ENCODE peak calls at places on chromosome 18, in four cellular contexts. One of them, this sample, is unnamed.

GRCh38 chr18:41226186-41226585 is 728.8 kb upstream of the PIK3C3 start:
- DNase-seq in body of pancreas: no peak
- DNase-seq in transverse colon: no peak
- DNase-seq in Peyer's patch: no peak
- DNase-seq in this sample: no peak

GRCh38 chr18:8423051-8423558 is 186.1 kb upstream of the RAB12 start:
- DNase-seq in Peyer's patch: no peak
- DNase-seq in transverse colon: no peak
- DNase-seq in body of pancreas: no peak
- DNase-seq in this sample: no peak

GRCh38 chr18:6521804-6522418 is 107.2 kb upstream of the L3MBTL4 start:
- DNase-seq in Peyer's patch: peak
- DNase-seq in transverse colon: peak
- DNase-seq in body of pancreas: peak
- DNase-seq in this sample: peak

GRCh38 chr18:79601234-79601633 is 78.4 kb upstream of the CTDP1 start:
- DNase-seq in Peyer's patch: no peak
- DNase-seq in body of pancreas: peak
- DNase-seq in transverse colon: no peak
- DNase-seq in this sample: no peak

GRCh38 chr18:2337552-2338141 is 233.7 kb downstream of the METTL4 start:
- DNase-seq in body of pancreas: peak
- DNase-seq in Peyer's patch: peak
- DNase-seq in transverse colon: peak
- DNase-seq in this sample: peak

GRCh38 chr18:58819051-58819450 is 45.6 kb upstream of the ZNF532 start:
- DNase-seq in transverse colon: no peak
- DNase-seq in Peyer's patch: no peak
- DNase-seq in body of pancreas: no peak
- DNase-seq in this sample: no peak

GRCh38 chr18:51614033-51614432 is 416.6 kb upstream of the MEX3C start:
- DNase-seq in transverse colon: no peak
- DNase-seq in body of pancreas: peak
- DNase-seq in Peyer's patch: no peak
- DNase-seq in this sample: no peak

GRCh38 chr18:45156941-45157340 is 458.3 kb upstream of the SLC14A2 start:
- DNase-seq in body of pancreas: no peak
- DNase-seq in transverse colon: no peak
- DNase-seq in Peyer's patch: no peak
- DNase-seq in this sample: no peak

GRCh38 chr18:72651033-72651432 is 106.9 kb upstream of the CBLN2 start:
- DNase-seq in Peyer's patch: no peak
- DNase-seq in transverse colon: no peak
- DNase-seq in body of pancreas: no peak
- DNase-seq in this sample: no peak

GRCh38 chr18:72935744-72936143 is 68.0 kb upstream of the NETO1 start:
- DNase-seq in body of pancreas: no peak
- DNase-seq in transverse colon: no peak
- DNase-seq in Peyer's patch: no peak
- DNase-seq in this sample: no peak

GRCh38 chr18:32542221-32542798 is 71.6 kb upstream of the GAREM1 start:
- DNase-seq in Peyer's patch: no peak
- DNase-seq in body of pancreas: no peak
- DNase-seq in transverse colon: no peak
- DNase-seq in this sample: no peak

GRCh38 chr18:52694804-52695203 is 354.8 kb downstream of the DCC start:
- DNase-seq in body of pancreas: no peak
- DNase-seq in Peyer's patch: no peak
- DNase-seq in transverse colon: peak
- DNase-seq in this sample: no peak

DNA sequence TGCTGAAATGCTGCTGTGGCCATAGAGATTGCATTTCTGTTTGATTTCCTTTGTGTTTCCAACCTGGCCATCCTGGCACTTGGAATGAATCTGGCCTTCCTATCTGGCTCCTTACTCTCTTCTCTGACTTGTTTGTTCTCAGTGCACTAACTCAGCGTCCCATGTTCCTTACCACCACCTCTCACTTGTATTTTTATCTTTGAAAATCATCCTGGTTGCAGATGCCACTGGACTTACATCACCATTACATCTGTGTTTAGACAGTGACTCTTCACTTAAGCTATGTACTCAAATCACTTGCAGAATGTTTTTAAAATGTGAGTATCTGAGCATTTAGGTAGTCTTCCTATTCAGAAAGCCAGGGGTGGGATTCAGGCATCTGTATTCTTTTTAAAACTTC is 239.5 kb downstream of the WDR7 start:
- DNase-seq in body of pancreas: no peak
- DNase-seq in Peyer's patch: no peak
- DNase-seq in transverse colon: no peak
- DNase-seq in this sample: no peak
- H3K27ac ChIP-seq in body of pancreas: no peak
- H3K27ac ChIP-seq in Peyer's patch: no peak
- H3K27ac ChIP-seq in transverse colon: no peak
- H3K27ac ChIP-seq in this sample: no peak

GRCh38 chr18:54607213-54607934 is 16.3 kb downstream of the DYNAP start:
- DNase-seq in transverse colon: peak
- DNase-seq in Peyer's patch: peak
- DNase-seq in body of pancreas: peak
- DNase-seq in this sample: peak

GRCh38 chr18:54606835-54607212 is 15.8 kb downstream of the DYNAP start:
- DNase-seq in transverse colon: no peak
- DNase-seq in body of pancreas: peak
- DNase-seq in Peyer's patch: no peak
- DNase-seq in this sample: no peak

GRCh38 chr18:54604211-54604610 is 13.2 kb downstream of the DYNAP start:
- DNase-seq in body of pancreas: no peak
- DNase-seq in Peyer's patch: no peak
- DNase-seq in transverse colon: no peak
- DNase-seq in this sample: no peak

GRCh38 chr18:54611819-54612218 is 20.8 kb downstream of the DYNAP start:
- DNase-seq in Peyer's patch: no peak
- DNase-seq in transverse colon: no peak
- DNase-seq in body of pancreas: no peak
- DNase-seq in this sample: no peak

DNA sequence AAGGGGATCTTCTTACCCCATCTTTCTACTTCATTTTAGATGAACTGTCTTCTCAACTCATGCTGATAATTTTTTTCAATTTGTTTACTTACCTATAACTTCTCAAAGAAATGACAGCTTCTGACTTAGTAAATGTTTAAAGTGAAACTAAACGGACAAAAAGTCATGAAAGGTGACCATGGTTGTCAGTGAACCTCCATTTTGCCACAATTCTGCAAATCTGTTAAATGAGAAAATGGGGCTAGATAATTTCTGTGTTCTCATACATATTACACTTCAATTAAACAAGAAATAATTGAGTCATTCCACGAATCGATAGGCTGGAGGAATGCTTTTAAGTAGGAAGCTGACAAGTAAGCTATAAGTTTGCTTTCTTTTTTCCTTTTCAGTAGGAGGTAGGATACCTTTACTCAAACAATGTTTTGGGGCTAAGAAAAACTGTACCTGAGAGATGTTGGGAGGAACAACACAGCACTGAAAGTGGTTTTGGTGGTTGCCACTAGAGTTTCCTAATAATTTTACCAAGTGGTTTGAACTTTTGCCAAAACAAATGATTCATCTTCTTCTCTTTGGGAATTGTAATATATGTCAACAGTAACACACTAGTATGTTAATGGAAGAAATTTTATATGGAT is 17.1 kb downstream of the DYNAP start:
- DNase-seq in Peyer's patch: no peak
- DNase-seq in transverse colon: no peak
- DNase-seq in body of pancreas: no peak
- DNase-seq in this sample: no peak
- TF ChIP-seq POLR2A in Peyer's patch: no peak
- TF ChIP-seq POLR2A in transverse colon: no peak
- TF ChIP-seq POLR2A in body of pancreas: no peak
- TF ChIP-seq POLR2A in this sample: no peak

DNA sequence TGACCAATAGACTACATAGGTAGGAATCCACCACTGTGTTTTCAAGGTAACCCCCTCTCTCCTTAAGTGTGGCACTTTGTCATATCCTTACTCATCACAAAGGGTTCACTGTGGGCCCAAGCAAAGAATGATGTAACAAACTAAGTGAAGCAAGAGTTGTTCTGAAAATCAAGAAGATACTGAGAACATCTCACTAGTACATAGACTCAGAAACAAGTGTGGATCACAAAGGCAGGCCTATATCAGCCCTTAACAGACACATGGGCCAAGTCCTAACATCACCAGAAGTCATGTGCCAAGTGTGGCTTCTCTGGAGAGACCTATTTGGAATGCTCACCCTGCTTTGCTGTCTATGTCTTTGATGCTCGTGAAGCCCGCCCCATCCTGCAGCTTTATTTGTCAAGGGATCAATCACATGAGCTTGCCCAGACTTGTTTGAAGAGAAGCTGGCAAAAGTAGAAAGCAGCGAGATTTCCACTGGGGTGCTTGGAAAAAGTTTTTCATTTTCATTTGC is 131.2 kb upstream of the TTC39C start:
- DNase-seq in transverse colon: no peak
- DNase-seq in Peyer's patch: no peak
- DNase-seq in body of pancreas: no peak
- DNase-seq in this sample: no peak
- H3K27ac ChIP-seq in transverse colon: peak
- H3K27ac ChIP-seq in Peyer's patch: no peak
- H3K27ac ChIP-seq in body of pancreas: peak
- H3K27ac ChIP-seq in this sample: peak

GRCh38 chr18:61852496-61852895 is 40.3 kb downstream of the RNF152 start:
- DNase-seq in Peyer's patch: no peak
- DNase-seq in transverse colon: no peak
- DNase-seq in body of pancreas: no peak
- DNase-seq in this sample: no peak

GRCh38 chr18:61854578-61854977 is 38.2 kb downstream of the RNF152 start:
- DNase-seq in body of pancreas: peak
- DNase-seq in transverse colon: no peak
- DNase-seq in Peyer's patch: no peak
- DNase-seq in this sample: no peak

GRCh38 chr18:61859118-61859517 is 33.7 kb downstream of the RNF152 start:
- DNase-seq in transverse colon: no peak
- DNase-seq in body of pancreas: no peak
- DNase-seq in Peyer's patch: no peak
- DNase-seq in this sample: no peak

GRCh38 chr18:61855127-61855991 is 37.4 kb downstream of the RNF152 start:
- DNase-seq in body of pancreas: no peak
- DNase-seq in transverse colon: no peak
- DNase-seq in Peyer's patch: no peak
- DNase-seq in this sample: no peak

DNA sequence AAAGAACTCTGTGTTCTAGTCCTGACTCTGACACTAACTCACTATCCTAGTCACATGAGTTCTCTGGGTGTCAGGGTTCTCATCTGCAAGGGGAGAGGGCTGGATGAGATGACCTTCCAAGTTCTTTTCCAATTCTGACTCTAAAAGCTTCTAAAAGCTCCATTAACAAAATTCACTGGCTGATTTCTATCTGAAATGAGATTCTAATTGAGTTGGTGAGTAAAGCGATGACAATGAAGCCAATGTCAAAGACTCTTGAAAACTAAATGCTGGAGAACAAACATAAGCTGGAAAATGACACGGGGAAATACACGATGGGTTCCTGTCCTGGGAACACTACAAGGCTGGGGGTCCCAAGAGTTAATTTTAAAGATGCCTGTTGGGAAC is 36.8 kb downstream of the RNF152 start:
- DNase-seq in transverse colon: no peak
- DNase-seq in Peyer's patch: no peak
- DNase-seq in body of pancreas: no peak
- DNase-seq in this sample: no peak
- TF ChIP-seq POLR2A in transverse colon: no peak
- TF ChIP-seq POLR2A in Peyer's patch: no peak
- TF ChIP-seq POLR2A in body of pancreas: no peak
- TF ChIP-seq POLR2A in this sample: no peak